ENCODE peak calls at places on chromosome 19, in nine cellular contexts. P is upper lobe of right lung, W is choroid plexus epithelial cell, I is progenitor cell of endocrine pancreas, G is GM06990, Z is A549, Q is AG04449, T is neural crest cell, Y is WTC11. A is an unnamed sample.

GRCh38 chr19:51509823-51510660 is 8.4 kb upstream of the SIGLEC12 start:
- DNase-seq in Z (no peak), I (no peak), P (no peak), Y (no peak), T (no peak), G (no peak), Q (no peak), W (no peak), A (no peak)

GRCh38 chr19:35710784-35711723 is 6.7 kb downstream of the ZBTB32 start:
- DNase-seq in W (no peak), Y (no peak), Q (no peak), T (no peak), P (no peak), Z (no peak), G (peak), I (no peak), A (peak)

GRCh38 chr19:664913-665443 is 2.0 kb upstream of the RNF126 start:
- DNase-seq in Z (peak), W (peak), P (peak), T (peak), G (peak), Y (peak), Q (no peak), I (peak), A (peak)

GRCh38 chr19:36686365-36687213 is 823 bp upstream of the ZNF567 start:
- DNase-seq in Z (no peak), P (no peak), T (no peak), Y (no peak), W (peak), G (no peak), Q (no peak), I (no peak), A (no peak)

GRCh38 chr19:34276614-34277013 is 22.3 kb downstream of the GARRE1 start:
- DNase-seq in T (no peak), W (no peak), I (no peak), Z (no peak), G (no peak), P (no peak), Y (no peak), Q (no peak), A (no peak)

GRCh38 chr19:31278555-31279435 is 70.4 kb downstream of the TSHZ3 start:
- DNase-seq in G (no peak), T (no peak), Y (no peak), Q (no peak), P (peak), W (no peak), I (no peak), Z (no peak), A (no peak)

GRCh38 chr19:54325194-54325621 is 12.2 kb upstream of the LILRA5 start:
- DNase-seq in I (no peak), Q (no peak), T (peak), P (peak), W (peak), Y (peak), G (peak), Z (peak), A (no peak)

GRCh38 chr19:29645911-29646310 is 19.4 kb upstream of the PLEKHF1 start:
- DNase-seq in T (no peak), P (peak), Z (no peak), G (no peak), Y (no peak), W (peak), Q (no peak), I (no peak), A (no peak)

GRCh38 chr19:29841559-29842367 is 30.0 kb downstream of the CCNE1 start:
- DNase-seq in Y (no peak), P (peak), T (no peak), W (peak), Q (no peak), Z (peak), I (no peak), G (no peak), A (no peak)

GRCh38 chr19:46872967-46873366 is 12.2 kb downstream of the ARHGAP35 start:
- DNase-seq in W (no peak), T (no peak), P (no peak), Z (no peak), G (no peak), Y (no peak), Q (no peak), I (no peak), A (no peak)

GRCh38 chr19:54128796-54129616 is 8.6 kb upstream of the CNOT3 start:
- DNase-seq in I (no peak), Q (no peak), Z (no peak), W (no peak), G (no peak), P (no peak), Y (no peak), T (no peak), A (no peak)

GRCh38 chr19:16470541-16470910 is 1.2 kb downstream of the EPS15L1 start:
- DNase-seq in I (no peak), G (no peak), P (no peak), Q (no peak), W (no peak), Z (no peak), T (no peak), Y (no peak), A (no peak)

GRCh38 chr19:42323852-42324654 is 1.4 kb upstream of the MEGF8 start:
- DNase-seq in Y (peak), W (no peak), G (no peak), I (no peak), P (peak), T (no peak), Q (no peak), Z (no peak), A (peak)

GRCh38 chr19:47587295-47587694 is 14.3 kb upstream of the ZNF541 start:
- DNase-seq in Q (no peak), P (no peak), I (no peak), W (peak), Y (no peak), T (no peak), Z (no peak), G (no peak), A (no peak)

GRCh38 chr19:38848299-38849146 is 1.3 kb downstream of the HNRNPL start:
- DNase-seq in W (no peak), G (no peak), Q (no peak), I (no peak), T (no peak), P (no peak), Y (no peak), Z (peak), A (no peak)

GRCh38 chr19:4362871-4363545 is 19.6 kb downstream of the MPND start:
- DNase-seq in Q (no peak), W (no peak), Y (peak), Z (no peak), T (no peak), P (no peak), I (no peak), G (peak), A (no peak)
- TF ChIP-seq CTCF in Q (peak), W (peak), Y (no peak), Z (peak), T (peak), P (no peak), I (no peak), G (no peak), A (no peak)

DNA sequence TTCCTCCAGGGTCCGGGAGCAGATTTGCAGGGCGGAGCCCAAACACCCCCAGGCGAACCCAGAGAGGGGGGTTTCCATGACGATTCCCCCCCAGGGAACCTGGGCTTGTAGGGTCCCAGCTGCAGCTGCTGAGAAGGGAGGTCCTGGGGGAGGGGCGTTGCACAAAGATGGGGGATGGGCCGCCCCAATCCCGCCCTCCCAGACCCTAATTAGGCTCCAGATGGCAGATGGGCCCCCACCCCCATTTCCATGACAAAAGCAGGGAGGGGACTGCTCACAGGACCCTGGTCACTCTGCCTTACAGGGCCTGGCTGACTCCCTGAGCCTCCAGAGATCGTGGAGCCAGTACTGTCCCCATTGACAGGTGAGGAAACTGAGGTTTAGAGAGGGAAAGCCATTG is 15.2 kb downstream of the ELAVL3 start:
- DNase-seq in I (no peak), W (no peak), P (no peak), G (no peak), Y (peak), Z (no peak), Q (no peak), T (no peak), A (no peak)
- TF ChIP-seq CTCF in I (no peak), W (no peak), P (no peak), G (no peak), Y (no peak), Z (no peak), Q (no peak), T (no peak), A (no peak)

DNA sequence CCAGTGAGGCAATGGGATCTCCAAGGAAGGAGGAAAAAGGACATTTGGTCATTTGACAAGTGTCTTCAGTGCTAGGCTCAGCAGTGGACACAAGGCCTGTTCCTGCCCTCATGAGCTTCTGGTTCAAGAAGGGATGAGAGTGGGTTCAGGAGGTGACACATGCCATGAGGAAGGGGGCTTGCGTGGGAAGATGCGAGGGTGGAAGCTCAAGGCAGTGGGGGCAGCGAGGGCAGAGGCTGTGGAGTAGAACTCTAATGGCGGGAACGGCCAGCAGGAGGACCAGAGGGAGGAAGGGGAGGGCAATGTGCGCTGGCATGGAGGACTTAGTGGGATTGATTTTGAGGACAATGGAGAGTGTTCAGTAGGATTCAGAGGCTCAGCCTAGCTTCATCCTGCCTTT is 3.3 kb downstream of the PIK3R2 start:
- DNase-seq in Z (no peak), W (no peak), Q (no peak), P (no peak), G (no peak), Y (no peak), T (no peak), I (no peak), A (no peak)
- TF ChIP-seq CTCF in Z (no peak), W (no peak), Q (no peak), P (no peak), G (no peak), Y (no peak), T (no peak), I (no peak), A (no peak)

GRCh38 chr19:23996549-23996948 is 81.9 kb downstream of the ZNF726 start:
- DNase-seq in I (no peak), Z (peak), P (no peak), W (peak), Y (peak), Q (no peak), T (no peak), G (no peak), A (no peak)
- TF ChIP-seq CTCF in I (peak), Z (no peak), P (peak), W (peak), Y (peak), Q (no peak), T (peak), G (peak), A (no peak)